ENCODE peak calls at places on chromosomes 6 and 20, in nine cellular contexts. One of them, this sample, is unnamed.
A peak's percentile ranks its signal among the peaks of the same experiment; 100 is the strongest.

GRCh38 chr6:142355481-142356174 is 53.8 kb downstream of the ADGRG6 start:
- DNase-seq in lower lobe of right lung: no peak
- DNase-seq in astrocyte: no peak
- DNase-seq in right atrium auricular region: no peak
- DNase-seq in left lung: no peak
- DNase-seq in GM23338: no peak
- DNase-seq in kidney: no peak
- DNase-seq in right lobe of liver: no peak
- DNase-seq in astrocyte of the spinal cord: no peak
- DNase-seq in this sample: no peak

GRCh38 chr6:117829594-117830319 is 77.3 kb upstream of the SLC35F1 start:
- DNase-seq in lower lobe of right lung: no peak
- DNase-seq in astrocyte: peak; percentile 29
- DNase-seq in right atrium auricular region: no peak
- DNase-seq in left lung: no peak
- DNase-seq in GM23338: peak; percentile 84
- DNase-seq in kidney: no peak
- DNase-seq in right lobe of liver: no peak
- DNase-seq in astrocyte of the spinal cord: peak; percentile 51
- DNase-seq in this sample: peak; percentile 87

GRCh38 chr20:25863536-25864325 is 167.1 kb upstream of the ZNF337 start:
- DNase-seq in lower lobe of right lung: peak; percentile 52
- DNase-seq in astrocyte: no peak
- DNase-seq in right atrium auricular region: peak; percentile 57
- DNase-seq in left lung: no peak
- DNase-seq in GM23338: peak; percentile 64
- DNase-seq in kidney: peak; percentile 81
- DNase-seq in right lobe of liver: no peak
- DNase-seq in astrocyte of the spinal cord: no peak
- DNase-seq in this sample: peak; percentile 83

GRCh38 chr6:140082867-140083297 is 708.4 kb upstream of the CITED2 start:
- DNase-seq in lower lobe of right lung: no peak
- DNase-seq in astrocyte: peak; percentile 69
- DNase-seq in right atrium auricular region: no peak
- DNase-seq in left lung: no peak
- DNase-seq in GM23338: no peak
- DNase-seq in kidney: no peak
- DNase-seq in right lobe of liver: no peak
- DNase-seq in astrocyte of the spinal cord: peak; percentile 54
- DNase-seq in this sample: no peak

GRCh38 chr20:35275741-35276251 is 2.1 kb downstream of the MMP24OS start:
- DNase-seq in lower lobe of right lung: no peak
- DNase-seq in astrocyte: no peak
- DNase-seq in right atrium auricular region: no peak
- DNase-seq in left lung: no peak
- DNase-seq in GM23338: no peak
- DNase-seq in kidney: no peak
- DNase-seq in right lobe of liver: no peak
- DNase-seq in astrocyte of the spinal cord: no peak
- DNase-seq in this sample: no peak

GRCh38 chr20:49694450-49695071 is 19.1 kb downstream of the B4GALT5 start:
- DNase-seq in lower lobe of right lung: no peak
- DNase-seq in astrocyte: no peak
- DNase-seq in right atrium auricular region: no peak
- DNase-seq in left lung: no peak
- DNase-seq in GM23338: no peak
- DNase-seq in kidney: no peak
- DNase-seq in right lobe of liver: no peak
- DNase-seq in astrocyte of the spinal cord: no peak
- DNase-seq in this sample: no peak

GRCh38 chr6:83062225-83062624 is 3.4 kb downstream of the UBE3D start:
- DNase-seq in lower lobe of right lung: no peak
- DNase-seq in astrocyte: no peak
- DNase-seq in right atrium auricular region: no peak
- DNase-seq in left lung: no peak
- DNase-seq in GM23338: peak; percentile 34
- DNase-seq in kidney: no peak
- DNase-seq in right lobe of liver: no peak
- DNase-seq in astrocyte of the spinal cord: peak; percentile 71
- DNase-seq in this sample: no peak

GRCh38 chr6:125899726-125900182 is 56.8 kb upstream of the HINT3 start:
- DNase-seq in lower lobe of right lung: no peak
- DNase-seq in astrocyte: no peak
- DNase-seq in right atrium auricular region: no peak
- DNase-seq in left lung: no peak
- DNase-seq in GM23338: peak; percentile 47
- DNase-seq in kidney: no peak
- DNase-seq in right lobe of liver: peak; percentile 51
- DNase-seq in astrocyte of the spinal cord: no peak
- DNase-seq in this sample: no peak

GRCh38 chr6:153484056-153484455 is 353.0 kb upstream of the RGS17 start:
- DNase-seq in lower lobe of right lung: no peak
- DNase-seq in astrocyte: no peak
- DNase-seq in right atrium auricular region: no peak
- DNase-seq in left lung: no peak
- DNase-seq in GM23338: no peak
- DNase-seq in kidney: no peak
- DNase-seq in right lobe of liver: no peak
- DNase-seq in astrocyte of the spinal cord: no peak
- DNase-seq in this sample: no peak

GRCh38 chr6:71045296-71045695 is 88.4 kb upstream of the B3GAT2 start:
- DNase-seq in lower lobe of right lung: no peak
- DNase-seq in astrocyte: no peak
- DNase-seq in right atrium auricular region: no peak
- DNase-seq in left lung: no peak
- DNase-seq in GM23338: no peak
- DNase-seq in kidney: no peak
- DNase-seq in right lobe of liver: no peak
- DNase-seq in astrocyte of the spinal cord: no peak
- DNase-seq in this sample: no peak

GRCh38 chr6:106553440-106553839 is 75.9 kb downstream of the RTN4IP1 start:
- DNase-seq in lower lobe of right lung: no peak
- DNase-seq in astrocyte: no peak
- DNase-seq in right atrium auricular region: no peak
- DNase-seq in left lung: no peak
- DNase-seq in GM23338: no peak
- DNase-seq in kidney: no peak
- DNase-seq in right lobe of liver: no peak
- DNase-seq in astrocyte of the spinal cord: no peak
- DNase-seq in this sample: no peak

GRCh38 chr6:48826884-48827701 is 636.0 kb downstream of the MMUT start:
- DNase-seq in lower lobe of right lung: no peak
- DNase-seq in astrocyte: peak; percentile 99
- DNase-seq in right atrium auricular region: peak; percentile 66
- DNase-seq in left lung: no peak
- DNase-seq in GM23338: no peak
- DNase-seq in kidney: no peak
- DNase-seq in right lobe of liver: no peak
- DNase-seq in astrocyte of the spinal cord: peak; percentile 92
- DNase-seq in this sample: no peak

GRCh38 chr20:45408646-45409213 is 641 bp downstream of the DBNDD2 start:
- DNase-seq in lower lobe of right lung: no peak
- DNase-seq in astrocyte: no peak
- DNase-seq in right atrium auricular region: no peak
- DNase-seq in left lung: peak; percentile 44
- DNase-seq in GM23338: no peak
- DNase-seq in kidney: no peak
- DNase-seq in right lobe of liver: no peak
- DNase-seq in astrocyte of the spinal cord: no peak
- DNase-seq in this sample: peak; percentile 73

GRCh38 chr6:137202078-137202477 is 17.1 kb downstream of the IFNGR1 start:
- DNase-seq in lower lobe of right lung: no peak
- DNase-seq in astrocyte: no peak
- DNase-seq in right atrium auricular region: no peak
- DNase-seq in left lung: no peak
- DNase-seq in GM23338: peak; percentile 22
- DNase-seq in kidney: no peak
- DNase-seq in right lobe of liver: no peak
- DNase-seq in astrocyte of the spinal cord: no peak
- DNase-seq in this sample: no peak
- TF ChIP-seq CTCF in lower lobe of right lung: peak; percentile 36
- TF ChIP-seq CTCF in astrocyte: no peak
- TF ChIP-seq CTCF in right atrium auricular region: peak; percentile 67
- TF ChIP-seq CTCF in left lung: no peak
- TF ChIP-seq CTCF in GM23338: peak; percentile 40
- TF ChIP-seq CTCF in kidney: peak; percentile 13
- TF ChIP-seq CTCF in right lobe of liver: peak; percentile 9
- TF ChIP-seq CTCF in astrocyte of the spinal cord: no peak
- TF ChIP-seq CTCF in this sample: peak; percentile 36

GRCh38 chr20:21125072-21125848 is 622 bp upstream of the KIZ start:
- DNase-seq in lower lobe of right lung: peak; percentile 57
- DNase-seq in astrocyte: peak; percentile 22
- DNase-seq in right atrium auricular region: no peak
- DNase-seq in left lung: no peak
- DNase-seq in GM23338: peak; percentile 57
- DNase-seq in kidney: no peak
- DNase-seq in right lobe of liver: peak; percentile 63
- DNase-seq in astrocyte of the spinal cord: no peak
- DNase-seq in this sample: no peak
- TF ChIP-seq CTCF in lower lobe of right lung: no peak
- TF ChIP-seq CTCF in astrocyte: no peak
- TF ChIP-seq CTCF in right atrium auricular region: no peak
- TF ChIP-seq CTCF in left lung: no peak
- TF ChIP-seq CTCF in GM23338: peak; percentile 12
- TF ChIP-seq CTCF in kidney: peak; percentile 12
- TF ChIP-seq CTCF in right lobe of liver: peak; percentile 12
- TF ChIP-seq CTCF in astrocyte of the spinal cord: no peak
- TF ChIP-seq CTCF in this sample: peak; percentile 39

GRCh38 chr6:3410385-3411360 is 46.2 kb downstream of the SLC22A23 start:
- DNase-seq in lower lobe of right lung: no peak
- DNase-seq in astrocyte: peak; percentile 30
- DNase-seq in right atrium auricular region: no peak
- DNase-seq in left lung: no peak
- DNase-seq in GM23338: peak; percentile 97
- DNase-seq in kidney: no peak
- DNase-seq in right lobe of liver: peak; percentile 70
- DNase-seq in astrocyte of the spinal cord: peak; percentile 61
- DNase-seq in this sample: no peak
- TF ChIP-seq CTCF in lower lobe of right lung: peak; percentile 67
- TF ChIP-seq CTCF in astrocyte: peak; percentile 65
- TF ChIP-seq CTCF in right atrium auricular region: peak; percentile 72
- TF ChIP-seq CTCF in left lung: peak; percentile 57
- TF ChIP-seq CTCF in GM23338: peak; percentile 97
- TF ChIP-seq CTCF in kidney: peak; percentile 76
- TF ChIP-seq CTCF in right lobe of liver: peak; percentile 81
- TF ChIP-seq CTCF in astrocyte of the spinal cord: peak; percentile 83
- TF ChIP-seq CTCF in this sample: peak; percentile 77

GRCh38 chr20:58113706-58114105 is 114.7 kb downstream of the ANKRD60 start:
- DNase-seq in lower lobe of right lung: no peak
- DNase-seq in astrocyte: no peak
- DNase-seq in right atrium auricular region: no peak
- DNase-seq in left lung: no peak
- DNase-seq in GM23338: no peak
- DNase-seq in kidney: no peak
- DNase-seq in right lobe of liver: no peak
- DNase-seq in astrocyte of the spinal cord: no peak
- DNase-seq in this sample: peak; percentile 30

GRCh38 chr20:58112017-58112781 is 116.3 kb downstream of the ANKRD60 start:
- DNase-seq in lower lobe of right lung: no peak
- DNase-seq in astrocyte: peak; percentile 82
- DNase-seq in right atrium auricular region: peak; percentile 30
- DNase-seq in left lung: no peak
- DNase-seq in GM23338: no peak
- DNase-seq in kidney: no peak
- DNase-seq in right lobe of liver: no peak
- DNase-seq in astrocyte of the spinal cord: peak; percentile 47
- DNase-seq in this sample: peak; percentile 51

GRCh38 chr20:58109918-58110635 is 118.4 kb downstream of the ANKRD60 start:
- DNase-seq in lower lobe of right lung: no peak
- DNase-seq in astrocyte: no peak
- DNase-seq in right atrium auricular region: peak; percentile 23
- DNase-seq in left lung: no peak
- DNase-seq in GM23338: no peak
- DNase-seq in kidney: no peak
- DNase-seq in right lobe of liver: no peak
- DNase-seq in astrocyte of the spinal cord: no peak
- DNase-seq in this sample: peak; percentile 53

GRCh38 chr20:58109126-58109880 is 119.2 kb downstream of the ANKRD60 start:
- DNase-seq in lower lobe of right lung: no peak
- DNase-seq in astrocyte: peak; percentile 90
- DNase-seq in right atrium auricular region: peak; percentile 34
- DNase-seq in left lung: no peak
- DNase-seq in GM23338: no peak
- DNase-seq in kidney: no peak
- DNase-seq in right lobe of liver: no peak
- DNase-seq in astrocyte of the spinal cord: peak; percentile 87
- DNase-seq in this sample: peak; percentile 62

DNA sequence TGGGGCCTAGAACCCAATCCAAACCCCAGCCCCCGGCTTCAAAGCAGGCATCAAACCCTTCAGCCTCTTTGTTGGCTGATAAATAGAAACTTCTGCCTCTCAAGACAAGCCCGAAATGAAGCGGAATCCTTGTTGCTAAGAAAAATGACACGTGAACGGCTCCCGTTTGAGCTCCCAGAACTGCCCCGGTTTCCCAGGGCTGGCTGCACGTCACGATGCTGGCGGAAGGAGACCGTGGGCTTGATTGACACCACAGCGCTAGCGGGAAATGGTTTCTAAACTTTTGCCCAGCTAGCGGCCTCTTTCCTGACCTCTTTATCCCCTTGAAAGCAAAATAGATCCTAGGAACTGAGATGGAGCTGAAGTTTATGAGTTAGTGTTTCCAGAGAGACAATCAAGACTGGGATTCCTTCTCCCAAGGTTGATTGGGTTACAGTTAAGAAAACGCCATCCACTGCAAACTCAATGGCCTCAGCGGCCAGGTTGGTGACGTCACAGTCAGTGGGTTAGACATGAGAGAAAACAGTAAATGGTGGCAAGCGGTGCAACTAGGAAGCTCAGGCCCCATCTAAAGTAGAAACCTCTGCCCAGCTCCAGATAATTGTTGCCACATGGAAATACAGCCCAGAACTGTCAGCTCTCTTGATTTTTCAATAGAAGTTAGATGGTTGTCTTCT is 117.0 kb downstream of the ANKRD60 start:
- DNase-seq in lower lobe of right lung: no peak
- DNase-seq in astrocyte: no peak
- DNase-seq in right atrium auricular region: peak; percentile 49
- DNase-seq in left lung: no peak
- DNase-seq in GM23338: no peak
- DNase-seq in kidney: no peak
- DNase-seq in right lobe of liver: no peak
- DNase-seq in astrocyte of the spinal cord: no peak
- DNase-seq in this sample: peak; percentile 65
- TF ChIP-seq CTCF in lower lobe of right lung: no peak
- TF ChIP-seq CTCF in astrocyte: no peak
- TF ChIP-seq CTCF in right atrium auricular region: no peak
- TF ChIP-seq CTCF in left lung: no peak
- TF ChIP-seq CTCF in GM23338: no peak
- TF ChIP-seq CTCF in kidney: no peak
- TF ChIP-seq CTCF in right lobe of liver: no peak
- TF ChIP-seq CTCF in astrocyte of the spinal cord: no peak
- TF ChIP-seq CTCF in this sample: no peak

This sample was measured in osteocyte.